ENCODE peak calls at places on chromosomes 13 and 19, in eight cellular contexts. I, M, Z, Y, S, P, E and A are unnamed samples.
A peak's percentile ranks its signal among the peaks of the same experiment; 100 is the strongest.

GRCh38 chr19:38700933-38701454 is 43.3 kb downstream of the CAPN12 start:
- DNase-seq in Y (no peak), P (no peak), E (no peak), S (no peak), M (no peak), Z (no peak), I (no peak), A (no peak)

GRCh38 chr19:29260477-29261317 is 47.7 kb upstream of the UQCRFS1 start:
- DNase-seq in P (peak; percentile 45), I (no peak), M (peak; percentile 63), E (peak; percentile 28), Z (no peak), S (no peak), Y (peak; percentile 86), A (peak; percentile 4)

GRCh38 chr19:4933528-4933927 is 24.2 kb downstream of the UHRF1 start:
- DNase-seq in P (no peak), Y (no peak), Z (no peak), E (no peak), S (peak; percentile 54), I (peak; percentile 53), M (no peak), A (no peak)

GRCh38 chr13:73230714-73231113 is 171.9 kb downstream of the KLF5 start:
- DNase-seq in Z (no peak), S (peak; percentile 78), I (no peak), E (no peak), M (no peak), P (no peak), Y (no peak), A (no peak)

GRCh38 chr19:48991823-48992570 is 1.1 kb downstream of the GYS1 start:
- DNase-seq in E (peak; percentile 92), M (no peak), Z (peak; percentile 70), I (peak; percentile 81), Y (peak; percentile 80), S (peak; percentile 79), P (peak; percentile 37), A (peak; percentile 90)

GRCh38 chr19:35204799-35205732 is 23.5 kb downstream of the FAM187B start:
- DNase-seq in P (peak; percentile 67), M (no peak), E (no peak), I (no peak), Y (peak; percentile 58), S (no peak), Z (no peak), A (no peak)

GRCh38 chr13:77310161-77310560 is 16.7 kb downstream of the MYCBP2 start:
- DNase-seq in I (no peak), E (no peak), Y (no peak), P (no peak), Z (peak; percentile 76), M (no peak), S (no peak), A (no peak)

GRCh38 chr13:57624565-57625435 is 6.7 kb upstream of the PCDH17 start:
- DNase-seq in P (peak; percentile 18), I (peak; percentile 58), M (no peak), S (peak; percentile 34), Y (peak; percentile 83), E (peak; percentile 66), Z (peak; percentile 71), A (peak; percentile 66)

GRCh38 chr13:106986033-106986484 is 418.1 kb upstream of the ARGLU1 start:
- DNase-seq in P (no peak), M (peak; percentile 84), Z (no peak), Y (peak; percentile 84), S (no peak), E (peak; percentile 3), I (peak; percentile 26), A (peak; percentile 38)

GRCh38 chr19:35249146-35249847 is 495 bp downstream of the LSR start:
- DNase-seq in S (peak; percentile 35), P (no peak), E (no peak), I (no peak), Z (no peak), Y (peak; percentile 46), M (no peak), A (no peak)

GRCh38 chr13:26019241-26019640 is 32.6 kb downstream of the SHISA2 start:
- DNase-seq in I (no peak), S (no peak), Y (no peak), E (no peak), Z (peak; percentile 29), P (no peak), M (no peak), A (no peak)
- H3K4me1 ChIP-seq in I (no peaks in the 10 kb centered on the region), S (peaks cover 24% of the 10 kb centered on the region), Y (no peaks in the 10 kb centered on the region), E (peaks cover 45% of the 10 kb centered on the region), Z (peaks cover 86% of the 10 kb centered on the region), P (no peaks in the 10 kb centered on the region), M (no peaks in the 10 kb centered on the region), A (peaks cover 59% of the 10 kb centered on the region)

GRCh38 chr19:46722004-46722380 is 5.1 kb upstream of the PRKD2 start:
- DNase-seq in Z (no peak), E (no peak), S (peak; percentile 61), Y (no peak), I (peak; percentile 18), M (no peak), P (no peak), A (no peak)

GRCh38 chr19:46722421-46723022 is 5.6 kb upstream of the PRKD2 start:
- DNase-seq in I (no peak), Y (no peak), E (no peak), Z (no peak), M (no peak), P (no peak), S (no peak), A (no peak)

GRCh38 chr19:46724468-46724867 is 7.6 kb upstream of the PRKD2 start:
- DNase-seq in I (no peak), P (no peak), M (no peak), E (no peak), S (no peak), Y (no peak), Z (no peak), A (no peak)

GRCh38 chr19:46723471-46723870 is 6.6 kb upstream of the PRKD2 start:
- DNase-seq in S (no peak), Z (no peak), E (no peak), M (no peak), P (no peak), I (no peak), Y (no peak), A (no peak)

GRCh38 chr19:46723023-46723461 is 6.1 kb upstream of the PRKD2 start:
- DNase-seq in Y (no peak), S (no peak), M (no peak), P (no peak), Z (no peak), E (no peak), I (no peak), A (no peak)
- H3K9ac ChIP-seq in Y (no peak overlapping the region), S (no peak overlapping the region), M (no peak overlapping the region), P (no peak overlapping the region), Z (no peak overlapping the region), E (no peak overlapping the region), I (no peak overlapping the region), A (no peak overlapping the region)

GRCh38 chr19:1350861-1351260 is 32.8 kb upstream of the NDUFS7 start:
- DNase-seq in E (no peak), Y (no peak), I (no peak), Z (no peak), S (no peak), P (no peak), M (no peak), A (no peak)

GRCh38 chr19:1354496-1355257 is 29.0 kb upstream of the NDUFS7 start:
- DNase-seq in M (peak; percentile 80), S (peak; percentile 84), Y (peak; percentile 96), Z (peak; percentile 88), E (peak; percentile 95), I (peak; percentile 81), P (peak; percentile 92), A (peak; percentile 97)

GRCh38 chr19:1355258-1355973 is 28.3 kb upstream of the NDUFS7 start:
- DNase-seq in E (peak; percentile 53), Z (no peak), Y (peak; percentile 46), I (peak; percentile 28), S (peak; percentile 12), M (no peak), P (no peak), A (peak; percentile 49)

GRCh38 chr19:1351324-1351947 is 32.3 kb upstream of the NDUFS7 start:
- DNase-seq in P (no peak), E (no peak), Y (no peak), M (no peak), S (no peak), Z (no peak), I (no peak), A (no peak)

GRCh38 chr19:1353144-1353543 is 30.6 kb upstream of the NDUFS7 start:
- DNase-seq in I (no peak), M (no peak), S (no peak), Y (no peak), E (no peak), P (no peak), Z (no peak), A (no peak)
- H3K4me1 ChIP-seq in I (no peaks in the 10 kb centered on the region), M (peaks cover 10% of the 10 kb centered on the region), S (peaks cover 3% of the 10 kb centered on the region), Y (peaks cover 10% of the 10 kb centered on the region), E (peaks cover 13% of the 10 kb centered on the region), P (peaks cover 3% of the 10 kb centered on the region), Z (peaks cover 16% of the 10 kb centered on the region), A (peaks cover 17% of the 10 kb centered on the region)

GRCh38 chr13:39414339-39414738 is 188.7 kb downstream of the LHFPL6 start:
- DNase-seq in Y (no peak), S (no peak), E (no peak), Z (no peak), M (no peak), P (no peak), I (no peak), A (no peak)
- H3K9ac ChIP-seq in Y (no peak overlapping the region), S (no peak overlapping the region), E (no peak overlapping the region), Z (peak overlapping the region; percentile 63), M (no peak overlapping the region), P (no peak overlapping the region), I (no peak overlapping the region), A (peak overlapping the region; percentile 64)

GRCh38 chr13:110563463-110563774 is 1.9 kb upstream of the RAB20 start:
- DNase-seq in Y (peak; percentile 57), E (no peak), I (no peak), M (no peak), Z (no peak), P (no peak), S (no peak), A (no peak)
- H3K4me1 ChIP-seq in Y (no peaks in the 10 kb centered on the region), E (no peaks in the 10 kb centered on the region), I (peaks cover 7% of the 10 kb centered on the region), M (peaks cover 2% of the 10 kb centered on the region), Z (peaks cover 8% of the 10 kb centered on the region), P (no peaks in the 10 kb centered on the region), S (peaks cover 13% of the 10 kb centered on the region), A (peaks cover 24% of the 10 kb centered on the region)

GRCh38 chr13:32811297-32811800 is 204.9 kb upstream of the KL start:
- DNase-seq in M (no peak), E (peak; percentile 52), Z (no peak), P (peak; percentile 22), S (no peak), Y (no peak), I (no peak), A (peak; percentile 47)
- H3K9ac ChIP-seq in M (no peak overlapping the region), E (no peak overlapping the region), Z (no peak overlapping the region), P (no peak overlapping the region), S (no peak overlapping the region), Y (no peak overlapping the region), I (no peak overlapping the region), A (no peak overlapping the region)